ENCODE peak calls at places on chromosomes 12 and 14, in four cellular contexts. B, X, U and S are unnamed samples.

GRCh38 chr14:103547941-103548462 is 14.5 kb downstream of the BAG5 start:
- DNase-seq in U (no peak), B (no peak), X (no peak), S (no peak)

GRCh38 chr14:70779667-70780066 is 29.6 kb downstream of the MAP3K9 start:
- DNase-seq in X (no peak), U (no peak), B (no peak), S (no peak)

GRCh38 chr14:62253931-62254330 is 491.7 kb downstream of the SNAPC1 start:
- DNase-seq in U (no peak), X (no peak), B (no peak), S (no peak)

GRCh38 chr12:104707179-104707578 is 250.4 kb downstream of the CHST11 start:
- DNase-seq in X (no peak), U (no peak), B (no peak), S (no peak)

GRCh38 chr14:50340945-50341344 is 28.8 kb downstream of the DMAC2L start:
- DNase-seq in B (no peak), U (no peak), X (no peak), S (no peak)

GRCh38 chr12:50550530-50551223 is 45.9 kb downstream of the DIP2B start:
- DNase-seq in X (no peak), U (no peak), B (no peak), S (no peak)

GRCh38 chr12:49342066-49342913 is 4.4 kb upstream of the DNAJC22 start:
- DNase-seq in X (no peak), U (peak; percentile 57), B (peak; percentile 88), S (peak; percentile 62)

GRCh38 chr14:56124296-56124695 is 6.1 kb downstream of the PELI2 start:
- DNase-seq in U (no peak), B (no peak), X (no peak), S (no peak)

GRCh38 chr14:61644834-61645233 is 50.5 kb upstream of the HIF1A start:
- DNase-seq in B (peak; percentile 39), X (no peak), U (no peak), S (no peak)

GRCh38 chr14:104420990-104421389 is 158.6 kb upstream of the C14orf180 start:
- DNase-seq in U (no peak), X (peak; percentile 42), B (no peak), S (no peak)

GRCh38 chr12:46956451-46957035 is 122.9 kb upstream of the PCED1B start:
- DNase-seq in B (no peak), U (no peak), X (no peak), S (no peak)

GRCh38 chr12:13193403-13194100 is 3.0 kb upstream of the EMP1 start:
- DNase-seq in U (no peak), B (no peak), X (no peak), S (no peak)

GRCh38 chr14:99467338-99468075 is 13.2 kb downstream of the SETD3 start:
- DNase-seq in B (no peak), X (no peak), U (no peak), S (no peak)

GRCh38 chr12:96219700-96220206 is 25.6 kb downstream of the ELK3 start:
- DNase-seq in U (no peak), B (no peak), X (peak; percentile 56), S (no peak)

GRCh38 chr12:92431146-92431545 is 271.6 kb upstream of the PLEKHG7 start:
- DNase-seq in U (no peak), X (no peak), B (no peak), S (peak; percentile 29)

GRCh38 chr12:81221681-81222080 is 143.8 kb downstream of the ACSS3 start:
- DNase-seq in U (no peak), B (no peak), X (no peak), S (no peak)

GRCh38 chr12:104143002-104143401 is 5.0 kb upstream of the NFYB start:
- DNase-seq in U (no peak), X (no peak), B (no peak), S (no peak)

GRCh38 chr12:54162741-54163140 is 26.0 kb downstream of the SMUG1 start:
- DNase-seq in B (no peak), X (no peak), U (no peak), S (no peak)

GRCh38 chr12:63668028-63668799 is at the start of gene DPY19L2:
- DNase-seq in B (peak; percentile 26), X (peak; percentile 63), U (peak; percentile 71), S (no peak)

GRCh38 chr14:78383060-78383459 is 212.9 kb downstream of the NRXN3 start:
- DNase-seq in U (no peak), X (no peak), B (no peak), S (no peak)

GRCh38 chr12:29149691-29150382 is 759 bp downstream of the FAR2 start:
- DNase-seq in X (no peak), U (no peak), B (peak; percentile 19), S (no peak)

GRCh38 chr12:89796798-89797382 is 88.3 kb upstream of the ATP2B1 start:
- DNase-seq in B (no peak), X (no peak), U (no peak), S (no peak)

GRCh38 chr14:93132472-93133065 is 16.8 kb upstream of the ITPK1 start:
- DNase-seq in U (peak; percentile 23), B (peak; percentile 50), X (no peak), S (no peak)

GRCh38 chr12:71746983-71747611 is 7.6 kb upstream of the RAB21 start:
- DNase-seq in X (no peak), U (peak; percentile 57), B (peak; percentile 51), S (no peak)

GRCh38 chr14:43949410-43949809 is 557.7 kb downstream of the FSCB start:
- DNase-seq in U (no peak), X (no peak), B (no peak), S (no peak)

GRCh38 chr14:59543873-59544272 is 32.7 kb downstream of the CCDC175 start:
- DNase-seq in U (no peak), X (no peak), B (peak; percentile 22), S (no peak)

GRCh38 chr12:46267618-46268348 is 1.1 kb downstream of the SLC38A1 start:
- DNase-seq in B (no peak), U (peak; percentile 29), X (no peak), S (peak; percentile 43)